ENCODE peak calls at places on chromosomes 7 and 10, in nine cellular contexts. C, K, T, V, L, Z, J, N and F are unnamed samples.

GRCh38 chr7:44324204-44325126 is 929 bp downstream of the CAMK2B start:
- DNase-seq in J (no peak), V (no peak), L (no peak), C (no peak), K (no peak), N (peak), Z (no peak), T (no peak), F (no peak)

GRCh38 chr10:34931216-34931615 is 116.1 kb upstream of the PARD3 start:
- DNase-seq in K (no peak), T (no peak), J (no peak), N (no peak), Z (no peak), L (no peak), V (no peak), C (no peak), F (no peak)

GRCh38 chr10:124683816-124684215 is 60.4 kb downstream of the FAM53B start:
- DNase-seq in K (no peak), N (no peak), L (no peak), Z (no peak), J (peak), T (no peak), V (no peak), C (no peak), F (no peak)

GRCh38 chr10:100100651-100101525 is 19.2 kb upstream of the CPN1 start:
- DNase-seq in Z (no peak), C (peak), T (no peak), V (peak), K (peak), L (no peak), N (peak), J (no peak), F (no peak)

GRCh38 chr7:75914169-75914654 is 743 bp upstream of the POR start:
- DNase-seq in C (peak), L (peak), K (no peak), V (no peak), Z (no peak), N (no peak), T (no peak), J (no peak), F (no peak)

GRCh38 chr10:1624240-1624639 is 113.1 kb downstream of the ADARB2 start:
- DNase-seq in K (no peak), Z (no peak), L (no peak), C (no peak), V (no peak), T (no peak), N (no peak), J (peak), F (no peak)

GRCh38 chr7:5491251-5492044 is 67.8 kb upstream of the TNRC18 start:
- DNase-seq in T (no peak), C (peak), L (no peak), Z (no peak), J (no peak), V (no peak), K (no peak), N (no peak), F (no peak)

GRCh38 chr7:84422790-84423189 is 228.2 kb upstream of the SEMA3A start:
- DNase-seq in K (no peak), T (no peak), N (peak), J (no peak), C (no peak), L (no peak), Z (no peak), V (no peak), F (no peak)

GRCh38 chr10:73780966-73781365 is 882 bp upstream of the CHCHD1 start:
- DNase-seq in C (no peak), T (no peak), L (no peak), J (no peak), Z (no peak), N (peak), K (no peak), V (no peak), F (peak)

GRCh38 chr7:155258233-155258575 is 39.5 kb upstream of the INSIG1 start:
- DNase-seq in Z (no peak), C (peak), L (no peak), T (no peak), K (no peak), N (peak), V (no peak), J (no peak), F (no peak)

GRCh38 chr10:11993834-11994468 is 48.7 kb downstream of the UPF2 start:
- DNase-seq in N (no peak), L (no peak), J (no peak), Z (no peak), V (no peak), K (no peak), C (no peak), T (no peak), F (no peak)

GRCh38 chr10:47139121-47139520 is 160.9 kb upstream of the GDF10 start:
- DNase-seq in C (no peak), L (no peak), V (no peak), Z (no peak), K (no peak), N (no peak), T (no peak), J (no peak), F (no peak)

GRCh38 chr10:115001506-115002381 is 63.7 kb downstream of the TRUB1 start:
- DNase-seq in T (no peak), C (peak), V (no peak), J (peak), L (no peak), Z (no peak), N (peak), K (peak), F (no peak)

GRCh38 chr7:134695321-134695860 is 48.7 kb downstream of the BPGM start:
- DNase-seq in C (no peak), T (no peak), J (no peak), K (no peak), N (peak), Z (no peak), L (no peak), V (no peak), F (no peak)

GRCh38 chr7:130831817-130832481 is 97.9 kb upstream of the KLF14 start:
- DNase-seq in K (no peak), N (peak), V (peak), T (no peak), C (peak), J (no peak), Z (peak), L (no peak), F (peak)

GRCh38 chr7:13286916-13287315 is 599.5 kb downstream of the ARL4A start:
- DNase-seq in V (no peak), J (no peak), K (no peak), L (no peak), T (no peak), C (no peak), N (no peak), Z (no peak), F (no peak)

GRCh38 chr10:48648172-48648942 is 36.3 kb upstream of the WDFY4 start:
- DNase-seq in Z (no peak), C (no peak), J (no peak), K (no peak), T (no peak), L (no peak), V (no peak), N (no peak), F (no peak)

GRCh38 chr7:157475601-157476000 is 138.8 kb downstream of the DNAJB6 start:
- DNase-seq in T (no peak), C (no peak), K (no peak), Z (no peak), J (no peak), N (no peak), V (no peak), L (peak), F (no peak)

GRCh38 chr10:72336259-72337038 is 18.3 kb downstream of the DNAJB12 start:
- DNase-seq in C (no peak), V (peak), K (peak), T (no peak), J (peak), L (peak), N (no peak), Z (no peak), F (no peak)

GRCh38 chr7:19026888-19027287 is 90.5 kb downstream of the TWIST1 start:
- DNase-seq in V (no peak), Z (no peak), K (no peak), C (no peak), J (no peak), T (no peak), L (no peak), N (peak), F (no peak)

GRCh38 chr10:78407009-78407711 is 373.5 kb downstream of the RPS24 start:
- DNase-seq in J (peak), T (peak), L (no peak), Z (peak), K (peak), C (peak), V (peak), N (no peak), F (peak)

GRCh38 chr10:78405781-78406180 is 372.1 kb downstream of the RPS24 start:
- DNase-seq in V (no peak), L (no peak), N (peak), C (no peak), T (no peak), Z (no peak), K (no peak), J (no peak), F (peak)

GRCh38 chr10:78406648-78407008 is 373.0 kb downstream of the RPS24 start:
- DNase-seq in K (no peak), L (no peak), T (no peak), V (no peak), N (no peak), Z (no peak), C (no peak), J (no peak), F (no peak)

GRCh38 chr10:78408671-78409472 is 375.2 kb downstream of the RPS24 start:
- DNase-seq in J (peak), V (peak), T (peak), Z (no peak), K (peak), N (peak), L (no peak), C (peak), F (peak)

GRCh38 chr10:78408011-78408410 is 374.3 kb downstream of the RPS24 start:
- DNase-seq in N (no peak), V (no peak), L (no peak), Z (no peak), K (no peak), J (no peak), T (no peak), C (no peak), F (no peak)
- H3K27ac ChIP-seq in N (no peak), V (no peak), L (no peak), Z (no peak), K (no peak), J (no peak), T (peak), C (no peak), F (no peak)

GRCh38 chr7:33651998-33652397 is 253.3 kb upstream of the BMPER start:
- DNase-seq in C (no peak), Z (no peak), L (no peak), K (no peak), J (no peak), T (no peak), V (no peak), N (no peak), F (no peak)
- H3K4me3 ChIP-seq in C (no peak), Z (no peak), L (no peak), K (no peak), J (no peak), T (no peak), V (no peak), N (no peak), F (no peak)

GRCh38 chr7:99331002-99331401 is 5.3 kb downstream of the ARPC1A start:
- DNase-seq in L (no peak), T (no peak), V (no peak), K (no peak), N (peak), C (no peak), Z (no peak), J (no peak), F (peak)
- H3K27ac ChIP-seq in L (peak), T (no peak), V (peak), K (no peak), N (peak), C (no peak), Z (no peak), J (no peak), F (peak)

DNA sequence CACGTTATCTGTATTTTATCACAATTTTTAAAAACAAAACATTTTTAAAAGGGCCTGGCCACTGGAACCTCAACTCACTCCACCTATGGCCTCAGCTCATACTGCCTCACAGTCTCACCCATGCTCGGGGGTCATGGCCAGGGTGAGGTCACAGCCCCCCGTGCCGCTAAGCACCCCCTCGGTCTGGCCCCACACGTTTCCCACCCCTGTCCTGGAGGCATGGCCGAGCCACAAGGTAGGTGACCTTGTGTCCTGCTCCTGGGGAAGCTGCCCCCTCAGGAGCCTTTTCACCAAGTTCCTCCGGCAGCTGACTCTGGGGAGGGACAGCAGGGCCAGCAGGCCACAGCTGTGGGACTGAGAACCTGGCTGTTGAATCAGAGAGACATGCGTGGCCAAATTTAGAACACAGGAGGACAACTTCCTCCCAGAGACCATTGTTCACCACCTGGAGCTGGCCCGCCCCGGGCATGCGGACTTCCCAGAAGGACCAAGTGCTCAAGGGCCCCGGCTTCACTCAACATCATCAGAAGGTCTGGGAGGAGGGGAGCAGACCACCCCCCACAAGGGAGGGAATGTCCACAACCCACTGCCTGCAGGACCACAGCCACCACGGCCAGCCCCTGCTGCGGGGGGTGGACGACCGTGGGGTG is 48.5 kb upstream of the PDGFA start:
- DNase-seq in C (peak), K (no peak), T (no peak), V (no peak), J (peak), N (no peak), Z (no peak), L (no peak), F (no peak)
- H3K4me3 ChIP-seq in C (no peak), K (no peak), T (no peak), V (no peak), J (no peak), N (no peak), Z (no peak), L (no peak), F (no peak)

GRCh38 chr7:35771776-35772175 is 29.1 kb upstream of the SEPTIN7 start:
- DNase-seq in L (no peak), J (no peak), T (no peak), V (no peak), C (no peak), N (no peak), K (no peak), Z (no peak), F (no peak)

GRCh38 chr7:35762781-35763180 is 38.1 kb upstream of the SEPTIN7 start:
- DNase-seq in L (no peak), N (no peak), C (no peak), K (no peak), Z (no peak), T (no peak), J (no peak), V (no peak), F (no peak)

GRCh38 chr7:35773994-35774393 is 26.9 kb upstream of the SEPTIN7 start:
- DNase-seq in L (no peak), T (no peak), C (no peak), Z (no peak), K (no peak), N (no peak), V (no peak), J (no peak), F (no peak)

GRCh38 chr7:35768346-35768745 is 32.5 kb upstream of the SEPTIN7 start:
- DNase-seq in K (no peak), L (no peak), V (no peak), J (no peak), T (peak), Z (no peak), C (no peak), N (no peak), F (no peak)
- H3K27ac ChIP-seq in K (no peak), L (no peak), V (no peak), J (no peak), T (peak), Z (no peak), C (no peak), N (no peak), F (no peak)

DNA sequence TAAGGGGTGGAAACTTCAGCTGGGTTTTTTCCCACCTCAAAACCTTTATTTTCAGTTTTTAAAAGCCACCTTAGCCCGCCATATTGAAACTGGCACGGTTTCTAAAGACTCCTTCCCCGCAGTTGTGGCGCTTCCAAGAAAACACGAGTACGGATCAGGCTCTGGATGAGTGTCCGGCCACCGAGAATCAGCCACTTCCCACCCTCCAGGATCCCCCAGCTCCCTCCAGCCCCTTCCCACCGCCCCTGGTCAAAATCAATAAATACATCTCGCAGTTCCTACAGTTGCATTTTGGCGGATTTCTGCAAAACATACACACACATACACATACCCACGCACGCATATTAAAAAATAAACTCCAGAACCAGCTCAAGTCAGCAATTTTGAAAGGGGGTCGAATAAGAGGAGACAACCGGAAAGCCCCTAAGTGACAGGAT is 1.1 kb downstream of the SFMBT2 start:
- DNase-seq in L (no peak), C (no peak), T (no peak), J (no peak), K (no peak), N (peak), V (peak), Z (peak), F (no peak)
- H3K4me3 ChIP-seq in L (peak), C (peak), T (peak), J (peak), K (peak), N (peak), V (peak), Z (peak), F (peak)

GRCh38 chr7:132379292-132379691 is 197.0 kb downstream of the PLXNA4 start:
- DNase-seq in C (no peak), L (no peak), N (no peak), K (no peak), Z (no peak), J (no peak), T (no peak), V (no peak), F (no peak)
- H3K27ac ChIP-seq in C (no peak), L (no peak), N (no peak), K (no peak), Z (no peak), J (no peak), T (no peak), V (peak), F (no peak)